ENCODE peak calls at places on chromosomes 1 and 21, in eight cellular contexts. Q is pancreas; U is GM12865; P is A549; A is CD8-positive, alpha-beta memory T cell; V is activated naive CD4-positive, alpha-beta T cell treated with anti-CD3 and anti-CD28 coated beads for 36 hours; E is amniotic stem cell; Y is Panc1. D is an unnamed sample.

GRCh38 chr1:206742702-206743383 is 27.7 kb upstream of the IL19 start:
- DNase-seq in A (no peak), E (no peak), U (peak), Q (no peak), Y (no peak), P (no peak), V (no peak), D (no peak)

GRCh38 chr1:235513495-235514366 is 9.5 kb upstream of the B3GALNT2 start:
- DNase-seq in P (peak), Y (no peak), E (no peak), U (peak), A (peak), V (peak), Q (no peak), D (peak)

GRCh38 chr1:203638914-203639313 is 12.3 kb downstream of the ATP2B4 start:
- DNase-seq in E (no peak), Q (no peak), V (peak), A (no peak), Y (no peak), P (no peak), U (no peak), D (no peak)

GRCh38 chr1:19775317-19775716 is 24.4 kb downstream of the TMCO4 start:
- DNase-seq in Y (no peak), Q (no peak), V (no peak), P (no peak), A (no peak), E (no peak), U (no peak), D (no peak)

GRCh38 chr1:116981521-116982037 is 20.0 kb upstream of the CD101 start:
- DNase-seq in E (no peak), Q (no peak), P (no peak), U (no peak), A (no peak), Y (no peak), V (no peak), D (no peak)

GRCh38 chr1:147534386-147534785 is 6.9 kb upstream of the BCL9 start:
- DNase-seq in P (no peak), V (no peak), Y (no peak), Q (no peak), E (no peak), A (no peak), U (no peak), D (no peak)

GRCh38 chr21:36203603-36203889 is 46.9 kb downstream of the DOP1B start:
- DNase-seq in P (peak), U (peak), E (peak), A (no peak), Y (no peak), Q (no peak), V (peak), D (no peak)

GRCh38 chr1:246151796-246152434 is 355.2 kb downstream of the SMYD3 start:
- DNase-seq in E (no peak), Q (no peak), P (peak), Y (no peak), V (no peak), U (no peak), A (no peak), D (no peak)

GRCh38 chr1:33365560-33365997 is 44.7 kb upstream of the A3GALT2 start:
- DNase-seq in U (no peak), P (no peak), A (no peak), Y (no peak), V (no peak), E (no peak), Q (no peak), D (peak)

GRCh38 chr1:44484155-44484688 is 79.2 kb downstream of the RNF220 start:
- DNase-seq in U (no peak), P (no peak), Y (no peak), A (no peak), Q (no peak), V (no peak), E (no peak), D (no peak)

GRCh38 chr1:110280126-110280525 is 59.1 kb upstream of the RBM15 start:
- DNase-seq in E (no peak), A (no peak), V (no peak), Q (no peak), Y (no peak), U (no peak), P (no peak), D (no peak)

GRCh38 chr1:2587071-2587859 is 688 bp downstream of the PRXL2B start:
- DNase-seq in P (peak), Q (peak), U (peak), E (no peak), Y (no peak), A (no peak), V (peak), D (no peak)

GRCh38 chr1:15937706-15938168 is 38.2 kb downstream of the ZBTB17 start:
- DNase-seq in V (no peak), Q (no peak), P (no peak), Y (no peak), U (no peak), E (no peak), A (no peak), D (peak)

GRCh38 chr1:162373541-162374375 is 2.9 kb downstream of the SPATA46 start:
- DNase-seq in P (peak), Q (no peak), A (no peak), Y (no peak), V (no peak), E (no peak), U (no peak), D (peak)

GRCh38 chr1:78114034-78114956 is 68.5 kb downstream of the GIPC2 start:
- DNase-seq in Q (no peak), V (peak), U (peak), E (peak), A (peak), P (peak), Y (peak), D (peak)

GRCh38 chr1:37175666-37176215 is 141.4 kb upstream of the GRIK3 start:
- DNase-seq in U (no peak), Y (no peak), Q (no peak), E (no peak), V (no peak), P (no peak), A (no peak), D (no peak)

GRCh38 chr1:164672610-164673009 is 113.6 kb downstream of the PBX1 start:
- DNase-seq in E (no peak), Y (no peak), A (no peak), V (no peak), P (no peak), U (no peak), Q (no peak), D (no peak)

GRCh38 chr1:60911980-60912692 is 170.2 kb upstream of the NFIA start:
- DNase-seq in U (no peak), A (no peak), V (no peak), Q (no peak), Y (no peak), E (no peak), P (no peak), D (no peak)

GRCh38 chr1:161727343-161727924 is 6.1 kb downstream of the FCRLB start:
- DNase-seq in E (no peak), A (peak), U (peak), Y (no peak), V (peak), Q (no peak), P (no peak), D (no peak)

GRCh38 chr1:2180297-2181245 is 14.0 kb downstream of the FAAP20 start:
- DNase-seq in Y (no peak), U (no peak), A (no peak), P (no peak), E (no peak), Q (no peak), V (no peak), D (no peak)

GRCh38 chr1:55813619-55814018 is 598.5 kb upstream of the USP24 start:
- DNase-seq in Q (peak), E (no peak), A (no peak), U (no peak), V (no peak), P (no peak), Y (no peak), D (peak)

GRCh38 chr21:28712396-28712795 is 280.3 kb downstream of the LTN1 start:
- DNase-seq in P (no peak), Y (no peak), E (no peak), A (no peak), V (no peak), U (no peak), Q (no peak), D (no peak)

GRCh38 chr21:45150630-45151265 is 76.4 kb downstream of the ADARB1 start:
- DNase-seq in A (no peak), U (no peak), V (no peak), Q (no peak), E (no peak), Y (no peak), P (no peak), D (no peak)

GRCh38 chr1:228109962-228110488 is 926 bp upstream of the MRPL55 start:
- DNase-seq in Y (no peak), V (no peak), Q (no peak), A (no peak), U (no peak), P (no peak), E (no peak), D (peak)

GRCh38 chr1:221217029-221217428 is 337.8 kb downstream of the HLX start:
- DNase-seq in Y (no peak), E (no peak), A (no peak), U (no peak), V (no peak), P (no peak), Q (no peak), D (no peak)

GRCh38 chr1:227396539-227397355 is 78.5 kb upstream of the CDC42BPA start:
- DNase-seq in E (no peak), Q (no peak), Y (no peak), A (no peak), V (no peak), P (no peak), U (no peak), D (peak)

GRCh38 chr1:31701137-31701736 is 2.6 kb downstream of the COL16A1 start:
- DNase-seq in Q (peak), Y (peak), U (peak), E (peak), P (peak), V (peak), A (no peak), D (peak)

GRCh38 chr1:22753396-22754083 is 42.9 kb downstream of the EPHB2 start:
- DNase-seq in Y (no peak), Q (no peak), E (peak), P (no peak), U (no peak), V (no peak), A (no peak), D (no peak)